ENCODE peak calls at places on chromosomes 2 and 18, in seven cellular contexts. Z is heart left ventricle, T is fibroblast of the aortic adventitia, H is WERI-Rb-1, P is upper lobe of right lung, W is tibial artery, O is neural progenitor cell. V is an unnamed sample.
A peak's percentile ranks its signal among the peaks of the same experiment; 100 is the strongest.

GRCh38 chr2:150255528-150255927 is 231.9 kb downstream of the RND3 start:
- DNase-seq in P (no peak), O (no peak), H (no peak), Z (no peak), T (peak; percentile 64), W (no peak), V (no peak)

GRCh38 chr18:5772271-5772670 is 123.1 kb downstream of the TMEM200C start:
- DNase-seq in W (no peak), T (peak; percentile 1), P (no peak), Z (no peak), H (no peak), O (no peak), V (no peak)

GRCh38 chr2:105393373-105394055 is 5.3 kb downstream of the FHL2 start:
- DNase-seq in Z (peak; percentile 65), P (no peak), T (peak; percentile 96), O (no peak), H (no peak), W (no peak), V (no peak)

GRCh38 chr2:120511546-120512320 is 165.8 kb downstream of the INHBB start:
- DNase-seq in T (no peak), W (no peak), P (no peak), H (no peak), O (peak; percentile 45), Z (no peak), V (peak; percentile 37)

GRCh38 chr2:74507926-74508520 is 528 bp upstream of the PCGF1 start:
- DNase-seq in T (no peak), P (peak; percentile 69), W (peak; percentile 65), H (peak; percentile 95), O (peak; percentile 56), Z (peak; percentile 40), V (peak; percentile 45)

GRCh38 chr2:112476434-112476833 is 5.5 kb upstream of the TTL start:
- DNase-seq in Z (no peak), W (no peak), H (no peak), T (no peak), P (no peak), O (no peak), V (no peak)

GRCh38 chr2:129492528-129492927 is 486.9 kb upstream of the RAB6C start:
- DNase-seq in Z (no peak), W (no peak), P (no peak), O (no peak), T (no peak), H (no peak), V (no peak)

GRCh38 chr18:50742947-50743346 is 76.9 kb downstream of the MRO start:
- DNase-seq in T (no peak), O (no peak), W (no peak), Z (no peak), P (no peak), H (no peak), V (no peak)

GRCh38 chr2:188993264-188993663 is 19.1 kb downstream of the COL3A1 start:
- DNase-seq in W (no peak), Z (no peak), O (no peak), P (no peak), H (no peak), T (no peak), V (no peak)

GRCh38 chr2:61770298-61770697 is 83.6 kb downstream of the FAM161A start:
- DNase-seq in T (peak; percentile 43), P (no peak), W (no peak), H (no peak), Z (no peak), O (no peak), V (no peak)

GRCh38 chr18:24426398-24427294 is at the start of gene IMPACT:
- DNase-seq in Z (peak; percentile 90), W (peak; percentile 87), T (peak; percentile 71), P (peak; percentile 95), O (peak; percentile 95), H (peak; percentile 88), V (peak; percentile 87)

GRCh38 chr18:41096504-41096903 is 858.5 kb upstream of the PIK3C3 start:
- DNase-seq in O (peak; percentile 15), W (no peak), P (no peak), Z (no peak), T (peak; percentile 22), H (peak; percentile 47), V (peak; percentile 8)

GRCh38 chr2:20542761-20543578 is 96.1 kb downstream of the RHOB start:
- DNase-seq in Z (peak; percentile 18), H (no peak), W (no peak), P (peak; percentile 57), O (no peak), T (no peak), V (no peak)

DNA sequence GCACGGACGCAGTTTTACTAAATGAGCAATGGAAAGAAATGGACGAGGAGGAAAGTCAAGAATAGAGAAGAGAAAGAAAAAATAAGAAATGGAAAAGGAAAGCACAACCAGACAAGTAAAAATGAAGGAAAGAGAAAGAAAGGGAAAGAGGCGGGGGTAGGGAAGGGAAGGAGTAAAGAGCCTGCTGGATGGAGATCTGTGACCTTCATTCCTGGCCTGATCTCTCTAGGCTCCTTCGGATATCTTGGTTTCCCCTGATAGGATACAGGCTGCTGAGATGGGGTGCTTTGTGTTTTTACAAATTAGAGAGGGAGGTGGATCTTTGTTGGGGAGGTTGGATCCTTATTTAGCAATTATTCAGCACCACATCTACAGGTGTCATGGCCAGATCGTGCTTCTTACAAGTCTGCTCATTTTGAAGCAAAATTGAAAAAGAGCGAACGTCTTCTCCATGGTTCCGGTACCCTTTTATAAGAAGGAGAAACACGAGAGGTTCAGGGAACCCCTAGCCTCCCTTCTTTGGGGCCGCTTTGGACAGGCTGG is 764 bp upstream of the LRP2 start:
- DNase-seq in P (no peak), T (peak; percentile 9), Z (no peak), W (no peak), H (no peak), O (peak; percentile 37), V (no peak)
- TF ChIP-seq CTCF in P (no peak), T (no peak), Z (no peak), W (no peak), H (no peak), O (no peak), V (no peak)

GRCh38 chr2:33599175-33599942 is at the start of gene FAM98A:
- DNase-seq in T (peak; percentile 99), H (peak; percentile 100), P (peak; percentile 100), W (peak; percentile 100), Z (peak; percentile 100), O (peak; percentile 98), V (peak; percentile 93)
- TF ChIP-seq CTCF in T (peak; percentile 18), H (peak; percentile 22), P (peak; percentile 28), W (peak; percentile 4), Z (no peak), O (peak; percentile 41), V (no peak)

GRCh38 chr2:128486640-128487375 is 168.1 kb upstream of the HS6ST1 start:
- DNase-seq in Z (no peak), O (no peak), T (no peak), H (no peak), W (peak; percentile 34), P (peak; percentile 35), V (no peak)
- TF ChIP-seq CTCF in Z (no peak), O (no peak), T (no peak), H (no peak), W (no peak), P (no peak), V (no peak)

GRCh38 chr18:12283666-12284065 is 24.4 kb upstream of the TUBB6 start:
- DNase-seq in T (no peak), P (no peak), W (no peak), O (no peak), H (no peak), Z (no peak), V (no peak)
- TF ChIP-seq CTCF in T (no peak), P (no peak), W (no peak), O (no peak), H (no peak), Z (no peak), V (no peak)